ENCODE peak calls at places on chromosomes 11 and 22, in five cellular contexts. L is heart right ventricle, R is sigmoid colon, Z is PC-3, P is tibial nerve. E is an unnamed sample.
A peak's percentile ranks its signal among the peaks of the same experiment; 100 is the strongest.

GRCh38 chr22:40621309-40622151 is 15.0 kb downstream of the MRTFA start:
- DNase-seq in L (no peak), R (no peak), Z (no peak), P (no peak), E (no peak)

GRCh38 chr11:122220321-122220720 is 104.3 kb upstream of the BLID start:
- DNase-seq in L (no peak), R (no peak), Z (no peak), P (no peak), E (no peak)

GRCh38 chr11:97722065-97722464 is 1298.7 kb upstream of the CNTN5 start:
- DNase-seq in L (no peak), R (no peak), Z (peak; percentile 65), P (no peak), E (no peak)

GRCh38 chr11:120952503-120953229 is 71.2 kb upstream of the TBCEL start:
- DNase-seq in L (peak; percentile 81), R (peak; percentile 79), Z (peak; percentile 94), P (peak; percentile 79), E (peak; percentile 75)

GRCh38 chr11:59705281-59705680 is 8.4 kb downstream of the OR10V1 start:
- DNase-seq in L (no peak), R (no peak), Z (no peak), P (no peak), E (no peak)

GRCh38 chr11:112993808-112994207 is 32.6 kb downstream of the NCAM1 start:
- DNase-seq in L (no peak), R (no peak), Z (no peak), P (no peak), E (no peak)

GRCh38 chr22:16783930-16784354 is 41.3 kb downstream of the XKR3 start:
- DNase-seq in L (no peak), R (no peak), Z (peak; percentile 2), P (no peak), E (no peak)

GRCh38 chr22:36860017-36860416 is 789 bp upstream of the NCF4 start:
- DNase-seq in L (no peak), R (peak; percentile 10), Z (no peak), P (no peak), E (no peak)

GRCh38 chr11:62909107-62909894 is 11.9 kb downstream of the CHRM1 start:
- DNase-seq in L (peak; percentile 80), R (peak; percentile 72), Z (peak; percentile 81), P (peak; percentile 31), E (no peak)

GRCh38 chr11:57700425-57700824 is 11.6 kb downstream of the MED19 start:
- DNase-seq in L (no peak), R (no peak), Z (no peak), P (no peak), E (no peak)
- TF ChIP-seq CTCF in L (no peak), R (no peak), Z (no peak), P (no peak), E (no peak)

GRCh38 chr22:50117168-50117762 is 27.5 kb downstream of the MOV10L1 start:
- DNase-seq in L (no peak), R (no peak), Z (no peak), P (no peak), E (no peak)
- H3K4me1 ChIP-seq in L (peaks cover 34% of the 10 kb centered on the region), R (peaks cover 27% of the 10 kb centered on the region), Z (peaks cover 23% of the 10 kb centered on the region), P (no peaks in the 10 kb centered on the region), E (peaks cover 9% of the 10 kb centered on the region)

DNA sequence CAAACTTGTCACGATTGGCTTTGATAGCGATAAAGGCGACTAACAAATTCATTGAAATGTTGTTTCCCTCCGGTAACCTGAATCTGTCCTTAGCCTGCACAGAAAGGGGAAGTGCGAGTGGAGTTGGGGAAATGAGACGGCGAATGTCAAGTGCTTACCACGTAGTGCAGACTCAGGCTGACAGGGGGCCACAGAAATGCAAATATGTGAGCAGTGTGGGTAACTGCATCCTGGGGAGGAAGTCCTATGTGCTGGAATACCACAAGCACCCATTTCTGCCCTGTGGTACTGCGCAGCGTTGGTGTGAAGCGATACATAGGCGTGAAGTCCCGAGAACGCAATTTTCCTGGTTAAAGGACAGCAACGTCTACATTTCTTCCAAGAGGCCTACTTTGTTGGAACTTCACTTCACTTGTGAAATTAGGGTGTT is 869 bp upstream of the EIF4ENIF1 start:
- DNase-seq in L (peak; percentile 60), R (peak; percentile 77), Z (peak; percentile 51), P (peak; percentile 34), E (peak; percentile 56)
- TF ChIP-seq CTCF in L (no peak), R (no peak), Z (no peak), P (no peak), E (peak; percentile 34)

GRCh38 chr11:57648791-57649735 is 649 bp downstream of the YPEL4 start:
- DNase-seq in L (no peak), R (peak; percentile 67), Z (no peak), P (no peak), E (no peak)
- H3K4me1 ChIP-seq in L (peaks cover 60% of the 10 kb centered on the region), R (peaks cover 59% of the 10 kb centered on the region), Z (peaks cover 17% of the 10 kb centered on the region), P (peaks cover 34% of the 10 kb centered on the region), E (peaks cover 19% of the 10 kb centered on the region)

DNA sequence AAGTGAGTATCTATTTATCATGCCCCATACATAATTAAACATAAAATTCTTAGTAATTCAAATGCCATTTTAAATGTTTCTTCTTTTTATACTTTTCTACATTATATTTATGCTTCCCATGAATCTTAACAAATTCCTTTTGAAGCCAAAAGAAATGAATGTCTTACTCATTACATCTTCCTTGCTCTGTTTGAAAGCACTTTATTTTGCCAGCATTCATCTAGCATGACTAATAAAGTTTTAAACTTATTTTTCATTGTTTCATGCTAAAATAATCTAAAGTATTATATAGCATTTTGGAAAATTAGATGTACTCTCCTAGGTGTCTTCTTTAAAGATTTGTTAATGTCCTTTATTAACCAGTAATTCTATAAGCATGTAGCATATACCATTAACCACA is 9.8 kb upstream of the PIWIL4 start:
- DNase-seq in L (no peak), R (no peak), Z (no peak), P (no peak), E (no peak)
- TF ChIP-seq CTCF in L (no peak), R (no peak), Z (no peak), P (no peak), E (no peak)

GRCh38 chr11:108947654-108948570 is 283.0 kb downstream of the DDX10 start:
- DNase-seq in L (no peak), R (no peak), Z (peak; percentile 72), P (no peak), E (no peak)
- H3K4me1 ChIP-seq in L (no peaks in the 10 kb centered on the region), R (no peaks in the 10 kb centered on the region), Z (peaks cover 12% of the 10 kb centered on the region), P (no peaks in the 10 kb centered on the region), E (no peaks in the 10 kb centered on the region)

GRCh38 chr22:30891781-30892180 is 76.8 kb downstream of the MORC2 start:
- DNase-seq in L (no peak), R (no peak), Z (no peak), P (no peak), E (no peak)

GRCh38 chr22:30893434-30894370 is 74.9 kb downstream of the MORC2 start:
- DNase-seq in L (no peak), R (no peak), Z (no peak), P (no peak), E (no peak)

GRCh38 chr22:30892731-30893221 is 75.8 kb downstream of the MORC2 start:
- DNase-seq in L (no peak), R (no peak), Z (no peak), P (no peak), E (no peak)

GRCh38 chr22:30892286-30892685 is 76.3 kb downstream of the MORC2 start:
- DNase-seq in L (peak; percentile 2), R (no peak), Z (no peak), P (no peak), E (no peak)

GRCh38 chr22:30894371-30894740 is 74.2 kb downstream of the MORC2 start:
- DNase-seq in L (no peak), R (no peak), Z (no peak), P (no peak), E (no peak)
- TF ChIP-seq CTCF in L (no peak), R (no peak), Z (no peak), P (no peak), E (no peak)

GRCh38 chr11:46698597-46698996 is 1.8 kb downstream of the ARHGAP1 start:
- DNase-seq in L (no peak), R (no peak), Z (no peak), P (no peak), E (no peak)
- H3K4me1 ChIP-seq in L (peaks cover 83% of the 10 kb centered on the region), R (peaks cover 56% of the 10 kb centered on the region), Z (peaks cover 3% of the 10 kb centered on the region), P (peaks cover 41% of the 10 kb centered on the region), E (peaks cover 60% of the 10 kb centered on the region)

GRCh38 chr11:69627551-69627950 is 13.4 kb upstream of the CCND1 start:
- DNase-seq in L (no peak), R (no peak), Z (no peak), P (no peak), E (no peak)

GRCh38 chr11:69634069-69634468 is 6.9 kb upstream of the CCND1 start:
- DNase-seq in L (no peak), R (peak; percentile 44), Z (no peak), P (no peak), E (no peak)

GRCh38 chr11:69634590-69634989 is 6.4 kb upstream of the CCND1 start:
- DNase-seq in L (no peak), R (peak; percentile 40), Z (no peak), P (no peak), E (no peak)

GRCh38 chr11:69632900-69633299 is 8.1 kb upstream of the CCND1 start:
- DNase-seq in L (no peak), R (peak; percentile 2), Z (no peak), P (no peak), E (no peak)

DNA sequence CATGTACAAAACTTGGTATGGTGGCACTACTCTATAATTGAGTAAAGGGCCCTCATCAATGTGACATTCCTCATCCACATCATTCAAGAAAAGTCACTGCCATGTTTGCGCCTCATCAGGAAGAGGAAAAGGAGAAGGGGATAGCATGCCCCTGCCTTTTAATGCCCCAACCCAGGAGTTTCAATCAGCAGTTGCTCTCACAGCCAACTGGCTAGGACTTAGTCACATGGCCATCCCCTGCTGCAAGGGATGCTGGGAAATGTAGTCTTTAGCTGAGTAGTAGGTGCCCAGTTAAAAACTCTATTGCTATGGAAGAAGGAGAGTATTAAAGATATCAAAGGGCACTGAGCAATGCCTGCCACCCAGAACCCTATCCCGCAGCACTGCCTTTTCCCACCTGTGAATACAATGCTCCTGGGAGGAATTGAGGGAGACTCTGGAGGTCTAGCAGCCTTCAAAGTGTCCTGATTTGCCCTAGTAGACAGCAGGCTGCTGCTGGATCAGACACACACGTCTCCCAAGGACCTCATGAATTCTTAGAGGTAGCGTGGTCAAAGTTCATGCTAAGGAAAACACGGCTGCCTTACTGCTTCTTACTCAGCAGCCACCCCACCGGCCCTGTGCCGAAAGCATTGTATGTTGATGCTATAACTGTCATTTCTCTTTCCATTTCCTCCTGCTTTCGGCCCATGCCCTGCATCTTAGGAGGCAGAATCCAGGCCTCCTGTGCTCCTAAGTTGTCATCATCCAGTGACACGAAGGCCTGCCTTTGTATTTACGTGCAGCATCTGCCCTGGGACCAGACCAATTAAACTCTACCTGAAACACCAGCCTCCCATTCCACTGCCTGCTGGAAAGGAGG is 10.7 kb upstream of the CCND1 start:
- DNase-seq in L (no peak), R (no peak), Z (peak; percentile 26), P (no peak), E (no peak)
- TF ChIP-seq CTCF in L (no peak), R (no peak), Z (no peak), P (no peak), E (no peak)

GRCh38 chr22:20509344-20510047 is 2.1 kb downstream of the MED15 start:
- DNase-seq in L (peak; percentile 90), R (peak; percentile 89), Z (peak; percentile 80), P (peak; percentile 79), E (peak; percentile 32)

GRCh38 chr22:20508815-20509271 is 1.4 kb downstream of the MED15 start:
- DNase-seq in L (no peak), R (no peak), Z (no peak), P (no peak), E (no peak)

GRCh38 chr22:20511578-20512259 is 4.3 kb downstream of the MED15 start:
- DNase-seq in L (no peak), R (no peak), Z (no peak), P (no peak), E (no peak)

GRCh38 chr22:20507253-20508066 is at the start of gene MED15:
- DNase-seq in L (peak; percentile 93), R (peak; percentile 95), Z (peak; percentile 83), P (peak; percentile 87), E (peak; percentile 71)

GRCh38 chr22:20510811-20511577 is 3.6 kb downstream of the MED15 start:
- DNase-seq in L (no peak), R (no peak), Z (no peak), P (no peak), E (no peak)
- H3K4me1 ChIP-seq in L (peaks cover 76% of the 10 kb centered on the region), R (peaks cover 50% of the 10 kb centered on the region), Z (peaks cover 56% of the 10 kb centered on the region), P (peaks cover 36% of the 10 kb centered on the region), E (peaks cover 51% of the 10 kb centered on the region)

E was measured in CD8-positive, alpha-beta T cell.